ENCODE peak calls at places on chromosomes 11 and 22, in ten cellular contexts. J, M, U, O, K, F, G, I, A and Y are unnamed samples.

GRCh38 chr11:120784566-120785251 is 239.2 kb upstream of the TBCEL start:
- DNase-seq in A (no peak), I (no peak), M (no peak), U (no peak), K (no peak), O (no peak), F (no peak), G (no peak), J (no peak), Y (no peak)

GRCh38 chr11:1341928-1342524 is 32.6 kb upstream of the TOLLIP start:
- DNase-seq in J (no peak), F (no peak), A (no peak), U (no peak), K (no peak), O (no peak), M (no peak), I (no peak), G (no peak), Y (no peak)

GRCh38 chr11:83472831-83473230 is 186.7 kb upstream of the CCDC90B start:
- DNase-seq in O (no peak), I (no peak), U (no peak), K (no peak), A (no peak), M (no peak), F (no peak), J (no peak), G (no peak), Y (no peak)

GRCh38 chr11:117221775-117222517 is 9.9 kb downstream of the PCSK7 start:
- DNase-seq in F (peak; percentile 92), O (no peak), M (peak; percentile 61), J (no peak), I (no peak), A (no peak), U (peak; percentile 43), G (no peak), K (no peak), Y (no peak)

GRCh38 chr22:49406047-49406650 is 421.5 kb downstream of the BRD1 start:
- DNase-seq in M (no peak), A (no peak), K (no peak), U (no peak), O (no peak), J (no peak), I (no peak), F (no peak), G (no peak), Y (no peak)

GRCh38 chr11:31340903-31341572 is 28.5 kb downstream of the DCDC1 start:
- DNase-seq in A (no peak), F (no peak), O (no peak), I (no peak), U (no peak), G (no peak), M (no peak), K (no peak), J (no peak), Y (no peak)

GRCh38 chr11:843818-844692 is 1.4 kb downstream of the TSPAN4 start:
- DNase-seq in O (no peak), U (no peak), K (no peak), F (peak; percentile 99), I (no peak), G (no peak), A (peak; percentile 83), M (peak; percentile 83), J (no peak), Y (peak; percentile 86)

GRCh38 chr22:35577799-35578659 is 37.4 kb downstream of the RASD2 start:
- DNase-seq in A (no peak), F (no peak), K (no peak), O (no peak), J (no peak), M (no peak), U (no peak), I (no peak), G (no peak), Y (no peak)

GRCh38 chr11:125935056-125935455 is 10.8 kb upstream of the VSIG10L2 start:
- DNase-seq in K (no peak), I (no peak), J (no peak), A (no peak), F (no peak), U (no peak), G (no peak), M (no peak), O (no peak), Y (no peak)

GRCh38 chr11:5280582-5281102 is 10.9 kb upstream of the HBE1 start:
- DNase-seq in J (no peak), G (no peak), U (no peak), K (no peak), A (peak; percentile 38), M (no peak), F (peak; percentile 90), O (no peak), I (peak; percentile 39), Y (peak; percentile 81)

GRCh38 chr11:8060146-8060719 is 20.8 kb upstream of the TUB start:
- DNase-seq in F (no peak), G (no peak), U (no peak), A (no peak), I (no peak), K (no peak), J (no peak), O (no peak), M (no peak), Y (no peak)

GRCh38 chr11:61780581-61781162 is 11.7 kb downstream of the TMEM258 start:
- DNase-seq in I (no peak), J (no peak), A (no peak), F (no peak), O (no peak), M (no peak), K (no peak), U (no peak), G (no peak), Y (no peak)

GRCh38 chr11:68812526-68812925 is 29.2 kb downstream of the CPT1A start:
- DNase-seq in A (no peak), G (no peak), I (no peak), F (no peak), U (no peak), J (no peak), O (no peak), K (no peak), M (no peak), Y (no peak)

GRCh38 chr11:2539761-2540520 is 95.1 kb downstream of the KCNQ1 start:
- DNase-seq in I (no peak), A (no peak), K (no peak), F (peak; percentile 76), O (no peak), G (no peak), M (no peak), J (no peak), U (no peak), Y (no peak)

GRCh38 chr11:106507645-106508306 is 430.3 kb downstream of the AASDHPPT start:
- DNase-seq in O (no peak), J (no peak), K (no peak), U (no peak), G (no peak), A (no peak), F (no peak), I (no peak), M (no peak), Y (no peak)

GRCh38 chr11:128658499-128658898 is 35.4 kb upstream of the FLI1 start:
- DNase-seq in M (no peak), J (no peak), A (no peak), U (no peak), O (no peak), K (no peak), I (no peak), F (no peak), G (no peak), Y (no peak)

GRCh38 chr11:64809781-64810241 is 540 bp downstream of the MEN1 start:
- DNase-seq in G (no peak), M (no peak), A (no peak), O (no peak), K (no peak), I (no peak), U (no peak), J (no peak), F (no peak), Y (no peak)

GRCh38 chr11:130603585-130603906 is 155.1 kb downstream of the ADAMTS15 start:
- DNase-seq in I (no peak), A (no peak), U (no peak), M (no peak), F (no peak), G (no peak), K (no peak), J (no peak), O (no peak), Y (no peak)

GRCh38 chr22:31734512-31734911 is 15.4 kb downstream of the PRR14L start:
- DNase-seq in O (no peak), K (no peak), I (no peak), M (no peak), G (no peak), U (no peak), J (no peak), A (no peak), F (peak; percentile 13), Y (peak; percentile 43)

GRCh38 chr11:111063711-111064110 is 181.8 kb upstream of the POU2AF2 start:
- DNase-seq in A (no peak), U (no peak), F (no peak), M (no peak), O (no peak), I (no peak), J (no peak), K (no peak), G (no peak), Y (peak; percentile 88)

GRCh38 chr11:104668797-104669463 is 229.3 kb downstream of the CASP12 start:
- DNase-seq in U (peak; percentile 18), F (no peak), J (no peak), K (no peak), M (no peak), G (no peak), O (no peak), A (no peak), I (no peak), Y (peak; percentile 71)

GRCh38 chr11:95863486-95864140 is 60.3 kb downstream of the MTMR2 start:
- DNase-seq in J (no peak), I (no peak), U (no peak), O (no peak), A (no peak), F (no peak), G (no peak), K (no peak), M (no peak), Y (no peak)

GRCh38 chr11:235998-236773 is at the start of gene SIRT3:
- DNase-seq in M (peak; percentile 77), O (peak; percentile 65), K (peak; percentile 16), U (peak; percentile 68), I (peak; percentile 96), J (peak; percentile 56), F (peak; percentile 95), A (peak; percentile 19), G (no peak), Y (peak; percentile 19)

GRCh38 chr11:34146411-34146810 is 41.0 kb downstream of the NAT10 start:
- DNase-seq in I (no peak), K (no peak), M (no peak), F (peak; percentile 80), A (no peak), J (no peak), O (no peak), U (no peak), G (no peak), Y (no peak)

GRCh38 chr11:11444027-11444799 is 91.2 kb upstream of the CSNK2A3 start:
- DNase-seq in G (no peak), I (no peak), A (no peak), J (no peak), U (no peak), M (peak; percentile 39), K (no peak), F (no peak), O (no peak), Y (peak; percentile 51)

GRCh38 chr22:21041937-21042336 is 3.8 kb upstream of the LRRC74B start:
- DNase-seq in F (no peak), A (no peak), I (no peak), M (no peak), O (no peak), U (no peak), G (no peak), K (no peak), J (no peak), Y (no peak)

GRCh38 chr11:113880966-113881365 is 5.6 kb upstream of the USP28 start:
- DNase-seq in A (no peak), K (no peak), U (no peak), M (no peak), J (no peak), G (no peak), F (no peak), I (no peak), O (no peak), Y (no peak)

GRCh38 chr11:59957094-59957493 is 6.7 kb upstream of the OOSP4A start:
- DNase-seq in U (no peak), K (no peak), I (no peak), G (no peak), M (no peak), O (no peak), J (no peak), F (no peak), A (no peak), Y (peak; percentile 25)